ENCODE peak calls at places on chromosomes 3 and 15, in six cellular contexts. T is HepG2, U is HCT116, R is K562, N is SK-N-SH, K is GM12878. C is an unnamed sample.

GRCh38 chr3:133444071-133444774 is 44.4 kb downstream of the BFSP2 start:
- DNase-seq in T (peak; percentile 44), U (no peak), R (no peak), N (no peak), K (no peak), C (no peak)

GRCh38 chr3:123489400-123490004 is 40.6 kb upstream of the ADCY5 start:
- DNase-seq in T (peak; percentile 27), U (peak; percentile 29), R (peak; percentile 72), N (peak; percentile 83), K (no peak), C (peak; percentile 84)

GRCh38 chr3:106765342-106765741 is 611.9 kb upstream of the CCDC54 start:
- DNase-seq in T (no peak), U (peak; percentile 81), R (no peak), N (no peak), K (no peak), C (no peak)

GRCh38 chr15:43186003-43186353 is 775 bp downstream of the CCNDBP1 start:
- DNase-seq in T (no peak), U (no peak), R (no peak), N (no peak), K (no peak), C (no peak)

GRCh38 chr15:64740361-64741170 is 34.8 kb downstream of the RBPMS2 start:
- DNase-seq in T (peak; percentile 26), U (no peak), R (peak; percentile 42), N (peak; percentile 42), K (no peak), C (no peak)

GRCh38 chr3:187788984-187789857 is 44.0 kb upstream of the BCL6 start:
- DNase-seq in T (no peak), U (no peak), R (no peak), N (no peak), K (no peak), C (no peak)

GRCh38 chr3:38805004-38805403 is 11.0 kb downstream of the SCN10A start:
- DNase-seq in T (no peak), U (no peak), R (no peak), N (no peak), K (no peak), C (no peak)

GRCh38 chr15:98347001-98347400 is 301.3 kb upstream of the IGF1R start:
- DNase-seq in T (no peak), U (no peak), R (no peak), N (no peak), K (no peak), C (no peak)

GRCh38 chr3:184423567-184423966 is 43.7 kb downstream of the CHRD start:
- DNase-seq in T (no peak), U (no peak), R (no peak), N (no peak), K (no peak), C (no peak)

GRCh38 chr3:34175636-34176186 is 377.3 kb downstream of the PDCD6IP start:
- DNase-seq in T (no peak), U (no peak), R (no peak), N (no peak), K (no peak), C (peak; percentile 8)

GRCh38 chr3:57597973-57598351 is 818 bp upstream of the ARF4 start:
- DNase-seq in T (no peak), U (no peak), R (no peak), N (no peak), K (no peak), C (no peak)

GRCh38 chr3:188348445-188349244 is 194.7 kb downstream of the LPP start:
- DNase-seq in T (peak; percentile 58), U (peak; percentile 63), R (no peak), N (no peak), K (no peak), C (peak; percentile 7)

GRCh38 chr15:98583758-98584157 is 64.6 kb upstream of the IGF1R start:
- DNase-seq in T (no peak), U (no peak), R (no peak), N (no peak), K (no peak), C (no peak)

GRCh38 chr3:124741027-124741426 is 10.8 kb downstream of the UMPS start:
- DNase-seq in T (no peak), U (no peak), R (no peak), N (no peak), K (no peak), C (no peak)

GRCh38 chr3:112042842-112043280 is 8.3 kb downstream of the TMPRSS7 start:
- DNase-seq in T (peak; percentile 74), U (no peak), R (no peak), N (no peak), K (no peak), C (no peak)

GRCh38 chr15:20357139-20358065 is 184.2 kb downstream of the GOLGA6L6 start:
- DNase-seq in T (no peak), U (no peak), R (peak; percentile 25), N (no peak), K (no peak), C (no peak)

GRCh38 chr3:168249048-168249538 is 153.4 kb upstream of the GOLIM4 start:
- DNase-seq in T (no peak), U (no peak), R (no peak), N (no peak), K (no peak), C (no peak)

GRCh38 chr3:99952306-99952705 is 134.6 kb downstream of the CMSS1 start:
- DNase-seq in T (no peak), U (no peak), R (no peak), N (no peak), K (no peak), C (no peak)

GRCh38 chr3:8324727-8325126 is 176.9 kb upstream of the LMCD1 start:
- DNase-seq in T (peak; percentile 27), U (peak; percentile 40), R (no peak), N (peak; percentile 53), K (no peak), C (peak; percentile 70)

GRCh38 chr3:159928692-159929091 is 59.9 kb upstream of the IL12A start:
- DNase-seq in T (no peak), U (no peak), R (no peak), N (no peak), K (no peak), C (no peak)

GRCh38 chr3:55202320-55202719 is 274.5 kb upstream of the LRTM1 start:
- DNase-seq in T (no peak), U (no peak), R (no peak), N (no peak), K (no peak), C (no peak)

GRCh38 chr15:41180206-41180789 is 50.3 kb downstream of the EXD1 start:
- DNase-seq in T (no peak), U (no peak), R (no peak), N (no peak), K (no peak), C (no peak)

DNA sequence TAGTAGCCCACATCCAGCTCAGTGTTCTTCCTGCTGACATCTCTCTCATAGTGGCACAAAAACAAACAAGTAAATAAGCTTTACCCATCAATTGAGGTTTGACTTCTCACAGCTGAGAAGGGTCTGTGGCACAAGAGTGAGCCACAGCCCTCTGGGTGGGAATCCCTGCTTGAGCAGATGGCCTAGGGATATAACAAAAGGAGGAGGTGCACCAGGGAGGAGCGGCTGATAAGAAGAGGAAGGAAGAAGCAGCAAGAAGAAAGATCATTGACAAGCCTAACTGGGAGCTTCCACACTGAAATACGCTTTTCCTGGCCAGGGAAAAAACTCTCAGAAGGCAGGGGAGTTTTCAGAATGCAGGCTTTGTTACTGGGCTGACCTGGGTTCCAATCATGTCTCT is 279.8 kb downstream of the UACA start:
- DNase-seq in T (no peak), U (no peak), R (no peak), N (no peak), K (no peak), C (no peak)
- H3K27me3 ChIP-seq in T (peaks cover 4% of the 10 kb centered on the region), U (no peaks in the 10 kb centered on the region), R (peaks cover 32% of the 10 kb centered on the region), N (no peaks in the 10 kb centered on the region), K (no peaks in the 10 kb centered on the region), C (no peaks in the 10 kb centered on the region)

GRCh38 chr3:50617911-50618481 is 1.0 kb downstream of the MAPKAPK3 start:
- DNase-seq in T (no peak), U (no peak), R (no peak), N (no peak), K (no peak), C (no peak)
- H2AFZ ChIP-seq in T (no peak overlapping the region), U (no peak overlapping the region), R (peak overlapping the region; percentile 83), N (no peak overlapping the region), K (peak overlapping the region; percentile 89), C (peak overlapping the region; percentile 92)

DNA sequence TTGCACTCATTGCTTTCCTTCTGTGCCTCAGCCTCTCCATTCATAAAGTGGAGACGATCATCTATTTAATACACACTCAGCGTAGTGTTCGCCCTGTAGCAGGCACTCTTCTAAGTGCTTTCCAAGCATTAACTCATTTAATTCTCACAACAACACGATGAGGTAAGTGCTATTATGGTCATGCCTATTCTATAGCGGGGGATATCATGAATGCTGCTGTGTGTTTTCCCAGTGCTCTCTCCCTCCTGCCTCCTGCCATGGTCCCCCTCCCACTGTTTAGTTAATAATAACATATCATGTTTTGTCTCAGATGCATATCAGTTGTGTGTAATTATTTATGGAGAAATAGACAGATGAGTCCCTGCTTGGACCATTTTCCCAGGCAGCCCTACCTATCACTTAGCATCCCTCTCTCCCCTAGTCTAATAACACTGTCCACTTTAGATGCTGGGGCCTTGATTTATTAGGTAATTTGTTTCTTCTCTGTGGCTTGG is 122.8 kb upstream of the TLE3 start:
- DNase-seq in T (no peak), U (no peak), R (no peak), N (no peak), K (no peak), C (no peak)
- TF ChIP-seq REST in T (no peak), U (no peak), R (no peak), N (no peak), K (no peak), C (no peak)

GRCh38 chr3:13881536-13882410 is 1.9 kb upstream of the WNT7A start:
- DNase-seq in T (no peak), U (no peak), R (no peak), N (peak; percentile 5), K (no peak), C (no peak)
- H3K27me3 ChIP-seq in T (peaks cover 8% of the 10 kb centered on the region), U (peaks cover 24% of the 10 kb centered on the region), R (peaks cover 57% of the 10 kb centered on the region), N (peaks cover 33% of the 10 kb centered on the region), K (peaks cover 1% of the 10 kb centered on the region), C (peaks cover 70% of the 10 kb centered on the region)

DNA sequence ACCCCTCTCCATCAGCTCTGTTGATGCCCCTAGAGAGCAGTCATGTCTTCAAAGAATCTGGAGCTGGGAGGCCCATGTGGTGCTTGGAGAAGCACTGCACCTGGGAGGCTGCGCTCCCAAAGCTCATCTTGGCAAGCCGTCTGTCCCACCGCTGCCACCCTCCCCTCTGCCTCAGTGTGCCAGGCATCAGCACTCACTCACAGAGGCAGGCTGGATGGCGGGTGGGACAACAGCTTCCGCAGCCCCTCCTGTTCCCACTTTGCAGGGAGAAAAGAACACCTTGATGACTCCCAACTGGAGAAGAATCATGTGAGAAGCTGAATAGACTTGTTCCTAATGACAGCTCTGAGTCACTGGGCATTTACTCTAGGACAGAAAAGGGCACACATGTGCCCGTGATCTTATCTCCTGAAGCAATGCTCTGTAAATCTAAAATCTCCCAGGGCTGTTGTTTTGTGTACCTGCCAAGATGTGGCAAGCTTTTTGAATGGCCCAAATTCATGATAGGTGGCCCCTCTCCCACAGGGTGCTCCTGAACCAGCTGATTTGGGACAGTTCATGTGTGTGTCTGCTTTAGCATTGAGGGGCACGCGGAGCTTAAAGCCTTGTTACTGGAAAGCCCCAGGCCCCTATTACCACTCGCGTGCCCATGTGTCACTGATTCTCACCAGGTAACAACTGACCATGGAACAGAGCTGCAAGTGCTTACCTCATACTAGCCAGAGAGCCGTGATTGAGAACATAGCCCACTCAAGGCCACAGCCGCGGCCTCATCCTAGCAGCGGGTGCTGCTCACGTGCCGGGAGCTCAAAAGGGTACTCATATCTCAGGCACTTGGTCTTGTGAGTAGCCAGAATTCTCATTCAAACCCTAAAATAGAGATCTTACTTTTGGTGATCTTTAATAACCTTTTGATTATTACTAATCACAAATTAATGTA is 104.4 kb downstream of the DNAJB8 start:
- DNase-seq in T (no peak), U (no peak), R (no peak), N (peak; percentile 42), K (no peak), C (no peak)
- H2AFZ ChIP-seq in T (no peak overlapping the region), U (no peak overlapping the region), R (no peak overlapping the region), N (no peak overlapping the region), K (no peak overlapping the region), C (no peak overlapping the region)

GRCh38 chr3:170709046-170709445 is 123.2 kb upstream of the SLC7A14 start:
- DNase-seq in T (no peak), U (no peak), R (no peak), N (no peak), K (no peak), C (no peak)
- TF ChIP-seq REST in T (no peak), U (no peak), R (no peak), N (no peak), K (no peak), C (no peak)

C was measured in GM23338.